ENCODE peak calls at places on chromosome 7, in six cellular contexts. U, Q, K, E, M and N are unnamed samples.

GRCh38 chr7:140229591-140230516 is 53.1 kb upstream of the KDM7A start:
- DNase-seq in E (no peak), K (peak; percentile 60), M (peak; percentile 63), Q (no peak), U (no peak), N (peak; percentile 65)

GRCh38 chr7:778271-778967 is 51.3 kb upstream of the PRKAR1B start:
- DNase-seq in E (no peak), M (no peak), Q (no peak), K (no peak), U (no peak), N (no peak)

GRCh38 chr7:2688409-2689342 is 674 bp downstream of the AMZ1 start:
- DNase-seq in Q (no peak), U (no peak), M (no peak), K (no peak), E (no peak), N (peak; percentile 53)

GRCh38 chr7:74290590-74290950 is 1.4 kb downstream of the CLIP2 start:
- DNase-seq in M (no peak), Q (no peak), E (no peak), K (no peak), U (no peak), N (no peak)

GRCh38 chr7:12930534-12930933 is 243.1 kb downstream of the ARL4A start:
- DNase-seq in U (peak; percentile 23), E (no peak), K (no peak), Q (no peak), M (no peak), N (no peak)

GRCh38 chr7:73719806-73720169 is 319 bp upstream of the STX1A start:
- DNase-seq in K (no peak), Q (no peak), E (no peak), U (no peak), M (no peak), N (no peak)

GRCh38 chr7:73718905-73719805 is at the start of gene STX1A:
- DNase-seq in Q (no peak), E (peak; percentile 83), K (peak; percentile 98), U (peak; percentile 58), M (peak; percentile 58), N (peak; percentile 68)

GRCh38 chr7:55409474-55410225 is 44.5 kb downstream of the LANCL2 start:
- DNase-seq in E (no peak), U (no peak), M (no peak), Q (no peak), K (no peak), N (no peak)

GRCh38 chr7:101550641-101551531 is 78.2 kb downstream of the MYL10 start:
- DNase-seq in M (no peak), E (no peak), K (no peak), Q (no peak), U (no peak), N (peak; percentile 11)

GRCh38 chr7:122532406-122533269 is 166.3 kb downstream of the RNF133 start:
- DNase-seq in E (no peak), Q (no peak), M (no peak), K (peak; percentile 29), U (no peak), N (peak; percentile 19)

GRCh38 chr7:152615052-152615741 is 60.7 kb downstream of the XRCC2 start:
- DNase-seq in K (peak; percentile 26), M (no peak), Q (no peak), E (no peak), U (no peak), N (no peak)

GRCh38 chr7:34073676-34074075 is 168.3 kb downstream of the BMPER start:
- DNase-seq in Q (no peak), K (no peak), M (no peak), E (no peak), U (no peak), N (no peak)

GRCh38 chr7:24883632-24884013 is 96.4 kb downstream of the OSBPL3 start:
- DNase-seq in E (no peak), M (no peak), K (no peak), Q (no peak), U (no peak), N (no peak)

GRCh38 chr7:20642171-20642570 is 26.7 kb downstream of the ABCB5 start:
- DNase-seq in U (no peak), K (no peak), Q (no peak), M (no peak), E (no peak), N (no peak)

GRCh38 chr7:69599211-69599878 is 1.1 kb downstream of the AUTS2 start:
- DNase-seq in U (no peak), Q (no peak), K (peak; percentile 55), M (no peak), E (peak; percentile 49), N (peak; percentile 50)

GRCh38 chr7:158695726-158696452 is 8.7 kb downstream of the NCAPG2 start:
- DNase-seq in Q (no peak), E (no peak), U (peak; percentile 30), M (peak; percentile 36), K (peak; percentile 19), N (no peak)

GRCh38 chr7:138666385-138666784 is 34.8 kb downstream of the SVOPL start:
- DNase-seq in E (no peak), K (no peak), M (no peak), U (no peak), Q (no peak), N (no peak)

GRCh38 chr7:75658369-75658768 is 80.4 kb downstream of the HIP1 start:
- DNase-seq in E (no peak), M (no peak), U (no peak), K (no peak), Q (no peak), N (no peak)

GRCh38 chr7:108284349-108285017 is 154.3 kb upstream of the LAMB4 start:
- DNase-seq in E (no peak), K (no peak), U (no peak), M (no peak), Q (no peak), N (no peak)

GRCh38 chr7:99267530-99268360 is 4.9 kb upstream of the MYH16 start:
- DNase-seq in U (peak; percentile 99), K (no peak), Q (peak; percentile 31), M (no peak), E (no peak), N (no peak)

GRCh38 chr7:37281368-37282092 is 167.1 kb downstream of the ELMO1 start:
- DNase-seq in E (no peak), Q (no peak), K (no peak), M (no peak), U (no peak), N (no peak)

GRCh38 chr7:282621-283020 is 7.3 kb upstream of the FOXL3 start:
- DNase-seq in M (no peak), K (no peak), Q (no peak), E (no peak), U (no peak), N (no peak)

GRCh38 chr7:138167222-138167621 is 91.0 kb downstream of the AKR1D1 start:
- DNase-seq in E (no peak), U (no peak), M (no peak), K (no peak), Q (no peak), N (no peak)

GRCh38 chr7:137774793-137775201 is 72.0 kb downstream of the DGKI start:
- DNase-seq in K (no peak), U (peak; percentile 68), E (no peak), M (no peak), Q (no peak), N (no peak)

GRCh38 chr7:2734084-2734601 is 46.1 kb downstream of the AMZ1 start:
- DNase-seq in U (no peak), Q (no peak), M (no peak), E (no peak), K (no peak), N (peak; percentile 4)

GRCh38 chr7:8197994-8198698 is 63.8 kb downstream of the ICA1 start:
- DNase-seq in E (no peak), Q (no peak), K (no peak), M (no peak), U (no peak), N (no peak)

GRCh38 chr7:156157409-156158012 is 345.2 kb upstream of the SHH start:
- DNase-seq in U (no peak), E (no peak), M (no peak), Q (no peak), K (no peak), N (no peak)

GRCh38 chr7:93043393-93043985 is 74.3 kb downstream of the SAMD9 start:
- DNase-seq in Q (no peak), E (no peak), M (no peak), U (peak; percentile 97), K (peak; percentile 61), N (peak; percentile 67)